ENCODE peak calls at places on chromosome 19, in ten cellular contexts. B is HCT116; S is NCI-H774; A is cardiac muscle cell; E is stimulated activated CD4-positive, alpha-beta T cell treated with anti-CD3 and anti-CD28 coated beads, Interleukin-4, amount 100 ng/mL, for 1 hour; M is stimulated activated CD8-positive, alpha-beta memory T cell treated with anti-CD3 and anti-CD28 coated beads, Interleukin-12 subunit alpha, Interleukin-12 subunit beta, amount 100 ng/mL, for 1 hour; F is neural crest cell; I is heart left ventricle; G is HEK293T; Z is C1 segment of cervical spinal cord. Q is an unnamed sample.

GRCh38 chr19:38317104-38317612 is 1.4 kb upstream of the YIF1B start:
- DNase-seq in M (no peak), G (no peak), B (no peak), Z (no peak), I (no peak), S (no peak), A (no peak), E (no peak), F (no peak), Q (no peak)

GRCh38 chr19:48310227-48310626 is 15.1 kb upstream of the EMP3 start:
- DNase-seq in B (no peak), M (no peak), G (no peak), A (peak; percentile 22), S (no peak), I (no peak), Z (no peak), F (no peak), E (no peak), Q (no peak)

GRCh38 chr19:2569596-2570465 is 93.9 kb downstream of the GADD45B start:
- DNase-seq in M (no peak), Z (no peak), I (peak; percentile 59), B (no peak), S (no peak), E (no peak), G (no peak), A (no peak), F (no peak), Q (no peak)

GRCh38 chr19:45294291-45295029 is 28.2 kb downstream of the CKM start:
- DNase-seq in B (no peak), A (no peak), G (no peak), I (peak; percentile 75), S (no peak), F (no peak), M (no peak), E (no peak), Z (peak; percentile 27), Q (peak; percentile 74)

GRCh38 chr19:7006305-7006704 is 14.9 kb downstream of the MBD3L2B start:
- DNase-seq in A (no peak), S (no peak), G (no peak), B (no peak), E (no peak), F (no peak), M (no peak), I (no peak), Z (no peak), Q (no peak)

GRCh38 chr19:51003316-51003715 is 1.9 kb upstream of the KLK8 start:
- DNase-seq in B (no peak), Z (no peak), E (no peak), M (no peak), S (no peak), I (no peak), G (no peak), F (no peak), A (no peak), Q (no peak)

GRCh38 chr19:47028372-47028672 is 8.7 kb downstream of the NPAS1 start:
- DNase-seq in B (no peak), E (no peak), S (no peak), A (no peak), G (no peak), M (no peak), F (no peak), Z (no peak), I (no peak), Q (no peak)

GRCh38 chr19:58558623-58559274 is 338 bp upstream of the UBE2M start:
- DNase-seq in I (peak; percentile 99), A (peak; percentile 99), Z (no peak), G (peak; percentile 94), S (no peak), B (peak; percentile 98), M (peak; percentile 99), E (peak; percentile 100), F (peak; percentile 100), Q (peak; percentile 100)

GRCh38 chr19:41861098-41861768 is 1.2 kb downstream of the RPS19 start:
- DNase-seq in M (no peak), A (no peak), E (no peak), G (no peak), I (no peak), B (no peak), F (no peak), S (no peak), Z (no peak), Q (no peak)

GRCh38 chr19:48390188-48391099 is 907 bp downstream of the KDELR1 start:
- DNase-seq in M (no peak), Z (peak; percentile 30), G (peak; percentile 69), A (peak; percentile 72), S (peak; percentile 19), B (no peak), E (peak; percentile 66), F (peak; percentile 65), I (peak; percentile 76), Q (peak; percentile 81)

GRCh38 chr19:34393629-34394028 is 10.6 kb upstream of the PDCD2L start:
- DNase-seq in A (no peak), B (no peak), S (no peak), E (no peak), I (no peak), G (peak; percentile 3), F (no peak), Z (no peak), M (no peak), Q (no peak)

GRCh38 chr19:22052644-22053013 is 345 bp downstream of the ZNF257 start:
- DNase-seq in E (peak; percentile 15), Z (no peak), G (no peak), I (peak; percentile 25), F (no peak), B (no peak), A (peak; percentile 2), M (no peak), S (peak; percentile 22), Q (peak; percentile 34)

GRCh38 chr19:31139871-31140505 is 209.2 kb downstream of the TSHZ3 start:
- DNase-seq in S (no peak), E (no peak), F (no peak), G (no peak), M (no peak), Z (no peak), I (no peak), A (peak; percentile 61), B (no peak), Q (no peak)

GRCh38 chr19:31461814-31462539 is 112.7 kb upstream of the TSHZ3 start:
- DNase-seq in I (no peak), Z (no peak), E (no peak), F (no peak), A (peak; percentile 56), M (no peak), S (no peak), G (no peak), B (no peak), Q (no peak)

GRCh38 chr19:48588670-48589399 is 17.7 kb upstream of the SPACA4 start:
- DNase-seq in Z (peak; percentile 70), E (peak; percentile 86), S (peak; percentile 76), M (peak; percentile 78), B (peak; percentile 88), F (peak; percentile 98), I (peak; percentile 94), A (peak; percentile 88), G (peak; percentile 90), Q (peak; percentile 97)

GRCh38 chr19:31312004-31312403 is 37.2 kb downstream of the TSHZ3 start:
- DNase-seq in S (no peak), E (peak; percentile 11), M (no peak), G (no peak), Z (no peak), I (no peak), B (no peak), F (no peak), A (peak; percentile 91), Q (no peak)

GRCh38 chr19:36577271-36577996 is 4.3 kb upstream of the ZNF529 start:
- DNase-seq in S (no peak), G (no peak), B (no peak), M (no peak), A (no peak), Z (no peak), F (no peak), E (no peak), I (no peak), Q (no peak)

GRCh38 chr19:16359964-16360363 is 35.3 kb downstream of the KLF2 start:
- DNase-seq in F (no peak), M (no peak), G (no peak), B (no peak), A (no peak), Z (no peak), E (no peak), S (no peak), I (no peak), Q (no peak)

GRCh38 chr19:6740589-6741348 is 1.3 kb downstream of the TRIP10 start:
- DNase-seq in S (peak; percentile 12), E (no peak), B (no peak), A (peak; percentile 53), G (peak; percentile 34), I (peak; percentile 78), F (peak; percentile 37), M (no peak), Z (no peak), Q (peak; percentile 78)

GRCh38 chr19:47512183-47512947 is 2.5 kb downstream of the NAPA start:
- DNase-seq in I (peak; percentile 30), M (no peak), A (peak; percentile 71), G (no peak), S (no peak), F (no peak), E (no peak), B (no peak), Z (no peak), Q (no peak)

GRCh38 chr19:38209671-38210457 is 14.2 kb downstream of the DPF1 start:
- DNase-seq in I (peak; percentile 90), G (no peak), B (no peak), S (no peak), F (no peak), A (peak; percentile 52), M (no peak), E (no peak), Z (peak; percentile 63), Q (peak; percentile 92)

GRCh38 chr19:30498707-30499106 is 126.5 kb downstream of the ZNF536 start:
- DNase-seq in S (no peak), F (no peak), Z (peak; percentile 11), B (no peak), G (peak; percentile 39), E (no peak), I (no peak), A (no peak), M (no peak), Q (peak; percentile 33)

GRCh38 chr19:41025411-41025810 is 34.3 kb downstream of the CYP2B6 start:
- DNase-seq in F (no peak), S (no peak), Z (no peak), G (no peak), I (no peak), B (no peak), A (no peak), E (no peak), M (no peak), Q (no peak)

GRCh38 chr19:9178901-9179300 is at the start of gene OR7D2:
- DNase-seq in S (no peak), A (no peak), G (no peak), M (no peak), I (no peak), F (no peak), E (no peak), B (no peak), Z (no peak), Q (no peak)

GRCh38 chr19:8468761-8469458 is 24.1 kb downstream of the HNRNPM start:
- DNase-seq in E (no peak), A (peak; percentile 38), B (no peak), G (no peak), Z (no peak), I (no peak), S (no peak), F (no peak), M (no peak), Q (no peak)

GRCh38 chr19:4971424-4971793 is 2.5 kb downstream of the KDM4B start:
- DNase-seq in E (peak; percentile 41), F (no peak), Z (no peak), S (no peak), G (no peak), I (peak; percentile 71), M (no peak), B (no peak), A (peak; percentile 15), Q (peak; percentile 56)

GRCh38 chr19:51552996-51553725 is 17.9 kb upstream of the ZNF175 start:
- DNase-seq in I (peak; percentile 81), E (peak; percentile 51), F (peak; percentile 89), G (peak; percentile 67), M (no peak), S (no peak), Z (peak; percentile 13), A (peak; percentile 80), B (peak; percentile 13), Q (peak; percentile 85)

GRCh38 chr19:32387701-32388392 is 17.7 kb upstream of the DPY19L3 start:
- DNase-seq in M (no peak), G (no peak), I (no peak), B (no peak), E (no peak), Z (no peak), S (peak; percentile 3), F (no peak), A (peak; percentile 20), Q (no peak)